ENCODE peak calls at places on chromosome X, in six cellular contexts. One of them, this sample, is unnamed.

GRCh38 chrX:85611926-85612325 is 232.5 kb upstream of the POF1B start:
- DNase-seq in dorsolateral prefrontal cortex: no peak
- DNase-seq in GDM1: no peak
- DNase-seq in lower lobe of right lung: no peak
- DNase-seq in stimulated activated CD4-positive, alpha-beta T cell treated with anti-CD3 and anti-CD28 coated beads, Interleukin-2, amount 100 ng/mL, for 48 hours: no peak
- DNase-seq in KBM-7: peak
- DNase-seq in this sample: no peak

GRCh38 chrX:24085133-24085532 is 30.4 kb downstream of the EIF2S3 start:
- DNase-seq in dorsolateral prefrontal cortex: no peak
- DNase-seq in GDM1: no peak
- DNase-seq in lower lobe of right lung: no peak
- DNase-seq in stimulated activated CD4-positive, alpha-beta T cell treated with anti-CD3 and anti-CD28 coated beads, Interleukin-2, amount 100 ng/mL, for 48 hours: no peak
- DNase-seq in KBM-7: no peak
- DNase-seq in this sample: no peak

GRCh38 chrX:46601283-46601682 is 27.7 kb downstream of the CHST7 start:
- DNase-seq in dorsolateral prefrontal cortex: no peak
- DNase-seq in GDM1: no peak
- DNase-seq in lower lobe of right lung: no peak
- DNase-seq in stimulated activated CD4-positive, alpha-beta T cell treated with anti-CD3 and anti-CD28 coated beads, Interleukin-2, amount 100 ng/mL, for 48 hours: no peak
- DNase-seq in KBM-7: no peak
- DNase-seq in this sample: no peak

GRCh38 chrX:68841251-68842049 is 12.6 kb downstream of the EFNB1 start:
- DNase-seq in dorsolateral prefrontal cortex: no peak
- DNase-seq in GDM1: no peak
- DNase-seq in lower lobe of right lung: peak
- DNase-seq in stimulated activated CD4-positive, alpha-beta T cell treated with anti-CD3 and anti-CD28 coated beads, Interleukin-2, amount 100 ng/mL, for 48 hours: no peak
- DNase-seq in KBM-7: peak
- DNase-seq in this sample: no peak

GRCh38 chrX:13109811-13110210 is 65.4 kb upstream of the FAM9C start:
- DNase-seq in dorsolateral prefrontal cortex: no peak
- DNase-seq in GDM1: no peak
- DNase-seq in lower lobe of right lung: no peak
- DNase-seq in stimulated activated CD4-positive, alpha-beta T cell treated with anti-CD3 and anti-CD28 coated beads, Interleukin-2, amount 100 ng/mL, for 48 hours: no peak
- DNase-seq in KBM-7: no peak
- DNase-seq in this sample: no peak

GRCh38 chrX:108426262-108426661 is 12.0 kb downstream of the COL4A6 start:
- DNase-seq in dorsolateral prefrontal cortex: no peak
- DNase-seq in GDM1: no peak
- DNase-seq in lower lobe of right lung: no peak
- DNase-seq in stimulated activated CD4-positive, alpha-beta T cell treated with anti-CD3 and anti-CD28 coated beads, Interleukin-2, amount 100 ng/mL, for 48 hours: no peak
- DNase-seq in KBM-7: no peak
- DNase-seq in this sample: no peak

GRCh38 chrX:105894721-105895120 is 72.4 kb downstream of the NRK start:
- DNase-seq in dorsolateral prefrontal cortex: no peak
- DNase-seq in GDM1: no peak
- DNase-seq in lower lobe of right lung: no peak
- DNase-seq in stimulated activated CD4-positive, alpha-beta T cell treated with anti-CD3 and anti-CD28 coated beads, Interleukin-2, amount 100 ng/mL, for 48 hours: no peak
- DNase-seq in KBM-7: no peak
- DNase-seq in this sample: no peak

GRCh38 chrX:40085086-40085551 is 12.6 kb downstream of the BCOR start:
- DNase-seq in dorsolateral prefrontal cortex: no peak
- DNase-seq in GDM1: no peak
- DNase-seq in lower lobe of right lung: no peak
- DNase-seq in stimulated activated CD4-positive, alpha-beta T cell treated with anti-CD3 and anti-CD28 coated beads, Interleukin-2, amount 100 ng/mL, for 48 hours: no peak
- DNase-seq in KBM-7: no peak
- DNase-seq in this sample: no peak

GRCh38 chrX:118823263-118824172 is at the start of gene ZCCHC12:
- DNase-seq in dorsolateral prefrontal cortex: peak
- DNase-seq in GDM1: peak
- DNase-seq in lower lobe of right lung: peak
- DNase-seq in stimulated activated CD4-positive, alpha-beta T cell treated with anti-CD3 and anti-CD28 coated beads, Interleukin-2, amount 100 ng/mL, for 48 hours: peak
- DNase-seq in KBM-7: peak
- DNase-seq in this sample: no peak